ENCODE peak calls at places on chromosomes 13 and 19, in eight cellular contexts. K is adrenal gland; O is breast epithelium; U is effector CD4-positive, alpha-beta T cell; Y is erythroblast; H is stimulated activated CD8-positive, alpha-beta memory T cell treated with anti-CD3 and anti-CD28 coated beads, Interleukin-7, amount 100 ng/mL, for 48 hours; Q is Kasumi-1; S is stimulated activated CD4-positive, alpha-beta T cell treated with anti-CD3 and anti-CD28 coated beads, Interleukin-12 subunit alpha, Interleukin-12 subunit beta, amount 100 ng/mL, for 24 hours. F is an unnamed sample.

GRCh38 chr19:35223856-35224505 is 4.6 kb downstream of the FAM187B start:
- DNase-seq in U (no peak), Y (no peak), K (no peak), H (no peak), O (no peak), S (no peak), Q (no peak), F (no peak)

GRCh38 chr13:80527400-80527799 is 186.5 kb upstream of the SPRY2 start:
- DNase-seq in K (no peak), H (no peak), U (no peak), S (no peak), Q (no peak), Y (no peak), O (no peak), F (no peak)

GRCh38 chr19:31347828-31348314 is 1.4 kb downstream of the TSHZ3 start:
- DNase-seq in S (no peak), O (no peak), H (no peak), K (no peak), Q (no peak), Y (no peak), U (no peak), F (no peak)

GRCh38 chr13:108276060-108276459 is 6.5 kb downstream of the TNFSF13B start:
- DNase-seq in U (no peak), S (no peak), Q (no peak), O (no peak), Y (no peak), H (no peak), K (no peak), F (no peak)

GRCh38 chr13:59837101-59837500 is 326.6 kb downstream of the DIAPH3 start:
- DNase-seq in H (no peak), U (no peak), O (no peak), K (no peak), Q (no peak), Y (no peak), S (no peak), F (no peak)

GRCh38 chr19:13640611-13641010 is 123.7 kb upstream of the MRI1 start:
- DNase-seq in U (no peak), O (no peak), Q (no peak), Y (no peak), H (no peak), K (no peak), S (no peak), F (no peak)

GRCh38 chr19:55320844-55321419 is 4.2 kb downstream of the TMEM150B start:
- DNase-seq in S (no peak), Q (no peak), U (no peak), O (no peak), Y (no peak), H (no peak), K (no peak), F (no peak)

GRCh38 chr13:68993154-68993553 is 1114.5 kb upstream of the ATXN8OS start:
- DNase-seq in S (no peak), U (no peak), K (no peak), Q (no peak), O (no peak), H (no peak), Y (no peak), F (no peak)

GRCh38 chr19:20367811-20368294 is 197.7 kb downstream of the ZNF737 start:
- DNase-seq in O (no peak), Q (no peak), K (no peak), H (no peak), Y (no peak), U (no peak), S (no peak), F (no peak)